ENCODE peak calls at places on chromosomes 5 and 9, in five cellular contexts. O, G, D, W and F are unnamed samples.

GRCh38 chr5:19047277-19047676 is 940.7 kb downstream of the CDH18 start:
- DNase-seq in O (peak), G (no peak), D (no peak), W (no peak), F (peak)

GRCh38 chr9:107345327-107345726 is 62.2 kb downstream of the RAD23B start:
- DNase-seq in O (no peak), G (no peak), D (no peak), W (no peak), F (no peak)

GRCh38 chr9:117080996-117081395 is 333.9 kb downstream of the ASTN2 start:
- DNase-seq in O (no peak), G (no peak), D (no peak), W (no peak), F (peak)

GRCh38 chr9:5500441-5501235 is 9.7 kb upstream of the PDCD1LG2 start:
- DNase-seq in O (peak), G (no peak), D (no peak), W (no peak), F (no peak)

GRCh38 chr5:31581498-31582099 is 49.5 kb downstream of the C5orf22 start:
- DNase-seq in O (peak), G (peak), D (no peak), W (no peak), F (peak)

GRCh38 chr5:120609570-120609969 is 145.5 kb downstream of the PRR16 start:
- DNase-seq in O (no peak), G (no peak), D (no peak), W (no peak), F (no peak)

GRCh38 chr9:33113799-33114547 is 37.5 kb upstream of the SMU1 start:
- DNase-seq in O (no peak), G (no peak), D (no peak), W (no peak), F (no peak)

GRCh38 chr5:169893586-169893985 is 86.7 kb downstream of the INSYN2B start:
- DNase-seq in O (no peak), G (no peak), D (no peak), W (no peak), F (no peak)

GRCh38 chr9:127878001-127878651 is 651 bp upstream of the AK1 start:
- DNase-seq in O (peak), G (no peak), D (peak), W (no peak), F (no peak)

GRCh38 chr5:166992874-166993722 is 1298.3 kb upstream of the WWC1 start:
- DNase-seq in O (no peak), G (no peak), D (no peak), W (no peak), F (no peak)

GRCh38 chr5:32413466-32414263 is 30.9 kb downstream of the ZFR start:
- DNase-seq in O (no peak), G (no peak), D (no peak), W (no peak), F (no peak)

GRCh38 chr5:172994405-172994804 is 10.8 kb downstream of the ATP6V0E1 start:
- DNase-seq in O (no peak), G (no peak), D (no peak), W (no peak), F (no peak)

GRCh38 chr9:20618361-20618799 is 3.9 kb downstream of the MLLT3 start:
- DNase-seq in O (no peak), G (no peak), D (no peak), W (no peak), F (no peak)

GRCh38 chr5:145445027-145445426 is 390.1 kb downstream of the PRELID2 start:
- DNase-seq in O (no peak), G (no peak), D (no peak), W (no peak), F (no peak)

GRCh38 chr9:5587024-5587423 is 41.9 kb upstream of the RIC1 start:
- DNase-seq in O (no peak), G (no peak), D (no peak), W (no peak), F (no peak)

GRCh38 chr9:87535817-87536539 is 38.3 kb downstream of the DAPK1 start:
- DNase-seq in O (peak), G (no peak), D (no peak), W (peak), F (no peak)

GRCh38 chr9:120545691-120546565 is 34.0 kb downstream of the CDK5RAP2 start:
- DNase-seq in O (no peak), G (no peak), D (no peak), W (no peak), F (no peak)

GRCh38 chr5:136034492-136034891 is 5.7 kb downstream of the TGFBI start:
- DNase-seq in O (no peak), G (no peak), D (no peak), W (no peak), F (no peak)
- TF ChIP-seq YY1 in O (no peak), G (no peak), D (no peak), W (no peak), F (no peak)

GRCh38 chr9:79395691-79396558 is 175.8 kb upstream of the TLE4 start:
- DNase-seq in O (no peak), G (no peak), D (no peak), W (no peak), F (peak)
- TF ChIP-seq YY1 in O (no peak), G (no peak), D (no peak), W (no peak), F (no peak)

DNA sequence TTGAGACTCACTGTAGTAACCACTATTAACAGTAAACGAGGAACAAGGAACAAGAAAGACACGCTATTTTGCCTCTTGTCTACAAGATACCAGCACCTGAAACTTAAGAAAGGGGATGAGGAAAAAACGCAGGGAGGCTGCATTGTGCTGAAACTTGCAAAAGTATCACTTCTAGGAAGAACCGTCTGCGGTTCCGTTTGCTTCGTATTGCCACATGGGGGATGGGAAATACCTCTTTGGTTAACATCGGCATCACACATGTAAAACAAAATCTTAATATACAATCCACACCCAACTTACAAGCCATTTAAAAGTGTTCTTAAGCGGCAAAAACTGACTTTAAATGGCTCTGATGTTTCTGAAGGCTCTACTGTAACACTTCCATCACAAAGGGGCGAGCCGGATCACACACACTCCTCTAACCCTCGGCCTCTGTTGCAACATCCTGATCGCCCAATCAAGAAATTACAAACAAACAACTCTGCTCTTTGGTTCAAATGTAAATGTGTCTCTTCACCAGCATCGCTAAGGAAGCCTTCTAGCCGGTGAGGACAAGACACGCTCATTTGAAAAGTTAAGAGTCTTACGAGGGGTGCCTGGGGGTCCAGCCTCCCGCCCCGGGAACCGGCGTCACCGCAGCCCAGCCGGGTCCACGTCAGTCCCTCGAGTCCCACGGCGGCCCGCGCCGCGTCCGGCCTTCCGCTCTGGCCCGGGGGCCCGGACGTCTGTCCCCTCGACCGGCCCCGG is 621 bp downstream of the SEC16A start:
- DNase-seq in O (peak), G (no peak), D (no peak), W (no peak), F (peak)
- TF ChIP-seq YY1 in O (no peak), G (no peak), D (no peak), W (no peak), F (no peak)

GRCh38 chr9:35563791-35564197 is 41.3 kb upstream of the TESK1 start:
- DNase-seq in O (peak), G (no peak), D (peak), W (no peak), F (no peak)
- TF ChIP-seq YY1 in O (no peak), G (no peak), D (no peak), W (no peak), F (no peak)

GRCh38 chr5:76715484-76715733 is 517 bp upstream of the F2R start:
- DNase-seq in O (no peak), G (no peak), D (no peak), W (no peak), F (no peak)
- TF ChIP-seq YY1 in O (no peak), G (no peak), D (no peak), W (no peak), F (no peak)